ENCODE peak calls at places on chromosomes 5 and 9, in ten cellular contexts. F is HTR-8/SVneo; W is activated CD4-positive, CD25-positive, alpha-beta regulatory T cell; O is iPS-NIHi11; D is fibroblast of gingiva; P is H7; Y is stimulated activated CD4-positive, alpha-beta T cell treated with anti-CD3 and anti-CD28 coated beads, Interleukin-1b, Interleukin-23, amount 100 ng/mL, for 1 hour; L is endothelial cell; A is effector memory CD8-positive, alpha-beta T cell; H is C1 segment of cervical spinal cord. X is an unnamed sample.

GRCh38 chr5:173457482-173457881 is 129.3 kb upstream of the STC2 start:
- DNase-seq in F (no peak), A (no peak), L (no peak), O (no peak), Y (no peak), D (peak; percentile 77), P (no peak), H (no peak), W (no peak), X (no peak)

GRCh38 chr9:20356392-20357206 is 265.7 kb downstream of the MLLT3 start:
- DNase-seq in W (peak; percentile 27), A (no peak), Y (peak; percentile 8), L (peak; percentile 70), H (peak; percentile 29), P (peak; percentile 70), O (peak; percentile 75), F (peak; percentile 36), D (peak; percentile 87), X (peak; percentile 64)

GRCh38 chr9:34599546-34599945 is 10.0 kb upstream of the CNTFR start:
- DNase-seq in O (no peak), P (no peak), Y (no peak), L (no peak), A (no peak), H (no peak), W (no peak), D (no peak), F (no peak), X (no peak)

GRCh38 chr5:100803391-100803790 is 99.7 kb downstream of the ST8SIA4 start:
- DNase-seq in Y (no peak), H (no peak), O (no peak), P (no peak), F (no peak), L (no peak), W (no peak), D (peak; percentile 70), A (no peak), X (no peak)

GRCh38 chr5:4551034-4551433 is 589.1 kb upstream of the ADAMTS16 start:
- DNase-seq in L (no peak), P (no peak), W (no peak), Y (no peak), H (no peak), O (no peak), F (no peak), A (no peak), D (no peak), X (no peak)

GRCh38 chr9:69155341-69156030 is 18.6 kb upstream of the TJP2 start:
- DNase-seq in Y (no peak), H (no peak), F (no peak), A (no peak), D (no peak), L (no peak), O (peak; percentile 23), P (peak; percentile 44), W (no peak), X (peak; percentile 72)

GRCh38 chr9:38641985-38642864 is 21.8 kb upstream of the ANKRD18A start:
- DNase-seq in A (no peak), Y (no peak), H (peak; percentile 27), W (no peak), D (peak; percentile 11), P (peak; percentile 77), F (peak; percentile 40), L (peak; percentile 28), O (peak; percentile 69), X (peak; percentile 55)

GRCh38 chr5:35476046-35476445 is 141.6 kb upstream of the SPEF2 start:
- DNase-seq in D (no peak), A (no peak), F (no peak), O (no peak), H (no peak), P (no peak), W (no peak), L (no peak), Y (no peak), X (no peak)

GRCh38 chr5:59042201-59042600 is 459.3 kb downstream of the RAB3C start:
- DNase-seq in L (no peak), F (no peak), Y (no peak), P (no peak), O (no peak), A (no peak), H (no peak), D (peak; percentile 73), W (no peak), X (no peak)

GRCh38 chr5:55037046-55037771 is 13.2 kb downstream of the GZMK start:
- DNase-seq in F (no peak), D (no peak), H (no peak), W (peak; percentile 1), Y (no peak), A (peak; percentile 52), L (no peak), O (peak; percentile 44), P (peak; percentile 59), X (peak; percentile 31)

GRCh38 chr5:107937198-107937597 is 266.5 kb upstream of the EFNA5 start:
- DNase-seq in Y (no peak), O (peak; percentile 23), P (no peak), H (no peak), A (no peak), W (no peak), D (no peak), F (no peak), L (no peak), X (no peak)

GRCh38 chr9:131875828-131876485 is 136.1 kb upstream of the RAPGEF1 start:
- DNase-seq in O (no peak), D (no peak), A (no peak), H (no peak), Y (no peak), P (peak; percentile 16), W (no peak), F (no peak), L (no peak), X (no peak)

GRCh38 chr9:109765821-109766220 is 14.2 kb upstream of the PALM2AKAP2 start:
- DNase-seq in A (no peak), O (no peak), W (no peak), P (no peak), D (no peak), Y (no peak), L (no peak), F (no peak), H (no peak), X (no peak)

GRCh38 chr9:72060513-72060912 is at the start of gene C9orf57:
- DNase-seq in Y (no peak), A (no peak), L (no peak), O (no peak), F (no peak), P (no peak), D (no peak), H (no peak), W (no peak), X (no peak)

GRCh38 chr5:114789773-114790402 is 379.8 kb downstream of the TRIM36 start:
- DNase-seq in Y (no peak), P (peak; percentile 53), A (no peak), H (no peak), D (no peak), O (peak; percentile 43), F (peak; percentile 4), L (no peak), W (no peak), X (no peak)

GRCh38 chr9:99736291-99736690 is 85.4 kb upstream of the NR4A3 start:
- DNase-seq in D (peak; percentile 19), Y (no peak), W (no peak), H (no peak), P (no peak), A (no peak), O (no peak), L (no peak), F (no peak), X (no peak)

GRCh38 chr5:171676286-171676944 is 109.2 kb upstream of the SMIM23 start:
- DNase-seq in O (no peak), P (no peak), Y (no peak), L (no peak), W (no peak), F (no peak), H (peak; percentile 19), A (no peak), D (no peak), X (no peak)